ENCODE peak calls at places on chromosomes 13 and 19, in ten cellular contexts. One of them, this sample, is unnamed.

GRCh38 chr13:31587696-31588266 is 151.5 kb upstream of the RXFP2 start:
- DNase-seq in HEK293T: no peak
- DNase-seq in psoas muscle: no peak
- DNase-seq in ascending aorta: no peak
- DNase-seq in body of pancreas: no peak
- DNase-seq in left ventricle myocardium superior: no peak
- DNase-seq in NCI-H1417: no peak
- DNase-seq in fibroblast of gingiva: no peak
- DNase-seq in GOT3: no peak
- DNase-seq in T-helper 2 cell: no peak
- DNase-seq in this sample: no peak

GRCh38 chr13:96238861-96239260 is 149.0 kb downstream of the HS6ST3 start:
- DNase-seq in fibroblast of gingiva: no peak
- DNase-seq in HEK293T: no peak
- DNase-seq in psoas muscle: no peak
- DNase-seq in T-helper 2 cell: no peak
- DNase-seq in GOT3: no peak
- DNase-seq in left ventricle myocardium superior: no peak
- DNase-seq in body of pancreas: no peak
- DNase-seq in ascending aorta: no peak
- DNase-seq in NCI-H1417: no peak
- DNase-seq in this sample: no peak

GRCh38 chr19:55672418-55672817 is 2.6 kb upstream of the EPN1 start:
- DNase-seq in GOT3: no peak
- DNase-seq in ascending aorta: no peak
- DNase-seq in psoas muscle: no peak
- DNase-seq in body of pancreas: no peak
- DNase-seq in left ventricle myocardium superior: no peak
- DNase-seq in T-helper 2 cell: no peak
- DNase-seq in HEK293T: no peak
- DNase-seq in fibroblast of gingiva: no peak
- DNase-seq in NCI-H1417: no peak
- DNase-seq in this sample: no peak

GRCh38 chr19:47272448-47273312 is 2.0 kb upstream of the INAFM1 start:
- DNase-seq in left ventricle myocardium superior: peak; percentile 63
- DNase-seq in fibroblast of gingiva: no peak
- DNase-seq in ascending aorta: no peak
- DNase-seq in HEK293T: peak; percentile 34
- DNase-seq in GOT3: no peak
- DNase-seq in psoas muscle: no peak
- DNase-seq in NCI-H1417: no peak
- DNase-seq in body of pancreas: peak; percentile 52
- DNase-seq in T-helper 2 cell: no peak
- DNase-seq in this sample: no peak

GRCh38 chr13:113629814-113630213 is 28.2 kb downstream of the ATP4B start:
- DNase-seq in psoas muscle: no peak
- DNase-seq in NCI-H1417: no peak
- DNase-seq in HEK293T: no peak
- DNase-seq in left ventricle myocardium superior: peak; percentile 19
- DNase-seq in body of pancreas: no peak
- DNase-seq in ascending aorta: no peak
- DNase-seq in T-helper 2 cell: no peak
- DNase-seq in GOT3: no peak
- DNase-seq in fibroblast of gingiva: no peak
- DNase-seq in this sample: no peak

GRCh38 chr19:34337747-34338146 is 27.2 kb upstream of the GPI start:
- DNase-seq in body of pancreas: peak; percentile 76
- DNase-seq in T-helper 2 cell: no peak
- DNase-seq in ascending aorta: no peak
- DNase-seq in NCI-H1417: no peak
- DNase-seq in fibroblast of gingiva: peak; percentile 38
- DNase-seq in GOT3: no peak
- DNase-seq in HEK293T: no peak
- DNase-seq in psoas muscle: no peak
- DNase-seq in left ventricle myocardium superior: no peak
- DNase-seq in this sample: no peak

GRCh38 chr19:6729573-6730152 is 7.7 kb downstream of the GPR108 start:
- DNase-seq in psoas muscle: no peak
- DNase-seq in HEK293T: no peak
- DNase-seq in body of pancreas: no peak
- DNase-seq in ascending aorta: no peak
- DNase-seq in left ventricle myocardium superior: no peak
- DNase-seq in NCI-H1417: no peak
- DNase-seq in fibroblast of gingiva: no peak
- DNase-seq in T-helper 2 cell: no peak
- DNase-seq in GOT3: no peak
- DNase-seq in this sample: no peak

GRCh38 chr19:44878119-44878865 is 12.8 kb upstream of the TOMM40 start:
- DNase-seq in ascending aorta: no peak
- DNase-seq in GOT3: no peak
- DNase-seq in body of pancreas: no peak
- DNase-seq in NCI-H1417: no peak
- DNase-seq in left ventricle myocardium superior: no peak
- DNase-seq in HEK293T: no peak
- DNase-seq in T-helper 2 cell: no peak
- DNase-seq in fibroblast of gingiva: no peak
- DNase-seq in psoas muscle: no peak
- DNase-seq in this sample: no peak

GRCh38 chr13:71979616-71980015 is 112.6 kb upstream of the DACH1 start:
- DNase-seq in ascending aorta: no peak
- DNase-seq in GOT3: no peak
- DNase-seq in NCI-H1417: no peak
- DNase-seq in body of pancreas: no peak
- DNase-seq in fibroblast of gingiva: no peak
- DNase-seq in T-helper 2 cell: no peak
- DNase-seq in psoas muscle: no peak
- DNase-seq in left ventricle myocardium superior: no peak
- DNase-seq in HEK293T: peak; percentile 55
- DNase-seq in this sample: peak; percentile 36

GRCh38 chr19:33125929-33126388 is 6.0 kb upstream of the WDR88 start:
- DNase-seq in T-helper 2 cell: peak; percentile 31
- DNase-seq in psoas muscle: peak; percentile 61
- DNase-seq in left ventricle myocardium superior: peak; percentile 38
- DNase-seq in GOT3: no peak
- DNase-seq in HEK293T: peak; percentile 75
- DNase-seq in fibroblast of gingiva: peak; percentile 60
- DNase-seq in body of pancreas: peak; percentile 55
- DNase-seq in NCI-H1417: peak; percentile 29
- DNase-seq in ascending aorta: no peak
- DNase-seq in this sample: peak; percentile 29

GRCh38 chr19:43525836-43526771 is 897 bp downstream of the ETHE1 start:
- DNase-seq in HEK293T: no peak
- DNase-seq in ascending aorta: no peak
- DNase-seq in psoas muscle: peak; percentile 57
- DNase-seq in GOT3: no peak
- DNase-seq in body of pancreas: peak; percentile 39
- DNase-seq in NCI-H1417: no peak
- DNase-seq in left ventricle myocardium superior: peak; percentile 39
- DNase-seq in fibroblast of gingiva: no peak
- DNase-seq in T-helper 2 cell: no peak
- DNase-seq in this sample: no peak

GRCh38 chr19:48804496-48804895 is 6.3 kb downstream of the BCAT2 start:
- DNase-seq in body of pancreas: no peak
- DNase-seq in HEK293T: no peak
- DNase-seq in psoas muscle: no peak
- DNase-seq in GOT3: no peak
- DNase-seq in T-helper 2 cell: no peak
- DNase-seq in fibroblast of gingiva: no peak
- DNase-seq in left ventricle myocardium superior: no peak
- DNase-seq in NCI-H1417: no peak
- DNase-seq in ascending aorta: no peak
- DNase-seq in this sample: no peak

GRCh38 chr13:74930402-74931165 is 551.4 kb downstream of the TBC1D4 start:
- DNase-seq in left ventricle myocardium superior: no peak
- DNase-seq in T-helper 2 cell: no peak
- DNase-seq in ascending aorta: no peak
- DNase-seq in HEK293T: no peak
- DNase-seq in NCI-H1417: no peak
- DNase-seq in psoas muscle: no peak
- DNase-seq in body of pancreas: no peak
- DNase-seq in GOT3: no peak
- DNase-seq in fibroblast of gingiva: peak; percentile 69
- DNase-seq in this sample: no peak

GRCh38 chr13:93420206-93420605 is 193.6 kb downstream of the GPC6 start:
- DNase-seq in ascending aorta: no peak
- DNase-seq in HEK293T: no peak
- DNase-seq in GOT3: no peak
- DNase-seq in T-helper 2 cell: no peak
- DNase-seq in NCI-H1417: no peak
- DNase-seq in left ventricle myocardium superior: no peak
- DNase-seq in psoas muscle: no peak
- DNase-seq in body of pancreas: no peak
- DNase-seq in fibroblast of gingiva: no peak
- DNase-seq in this sample: no peak

GRCh38 chr19:57473646-57474045 is 3.7 kb downstream of the ZNF772 start:
- DNase-seq in body of pancreas: no peak
- DNase-seq in ascending aorta: no peak
- DNase-seq in psoas muscle: no peak
- DNase-seq in HEK293T: no peak
- DNase-seq in fibroblast of gingiva: no peak
- DNase-seq in GOT3: no peak
- DNase-seq in NCI-H1417: no peak
- DNase-seq in T-helper 2 cell: no peak
- DNase-seq in left ventricle myocardium superior: no peak
- DNase-seq in this sample: no peak

GRCh38 chr19:16527971-16528521 is 14.2 kb downstream of the CHERP start:
- DNase-seq in ascending aorta: no peak
- DNase-seq in HEK293T: peak; percentile 69
- DNase-seq in psoas muscle: no peak
- DNase-seq in GOT3: no peak
- DNase-seq in body of pancreas: peak; percentile 35
- DNase-seq in fibroblast of gingiva: no peak
- DNase-seq in NCI-H1417: no peak
- DNase-seq in left ventricle myocardium superior: no peak
- DNase-seq in T-helper 2 cell: peak; percentile 23
- DNase-seq in this sample: no peak

GRCh38 chr13:29905845-29906244 is 55.4 kb upstream of the UBL3 start:
- DNase-seq in fibroblast of gingiva: peak; percentile 42
- DNase-seq in body of pancreas: no peak
- DNase-seq in HEK293T: no peak
- DNase-seq in GOT3: no peak
- DNase-seq in T-helper 2 cell: no peak
- DNase-seq in left ventricle myocardium superior: no peak
- DNase-seq in NCI-H1417: no peak
- DNase-seq in ascending aorta: no peak
- DNase-seq in psoas muscle: no peak
- DNase-seq in this sample: no peak

GRCh38 chr19:17757125-17757524 is 5.8 kb downstream of the FCHO1 start:
- DNase-seq in psoas muscle: no peak
- DNase-seq in left ventricle myocardium superior: peak; percentile 84
- DNase-seq in GOT3: no peak
- DNase-seq in T-helper 2 cell: no peak
- DNase-seq in NCI-H1417: no peak
- DNase-seq in ascending aorta: no peak
- DNase-seq in HEK293T: no peak
- DNase-seq in body of pancreas: peak; percentile 63
- DNase-seq in fibroblast of gingiva: no peak
- DNase-seq in this sample: peak; percentile 89

GRCh38 chr13:99053636-99054233 is 75.9 kb upstream of the DOCK9 start:
- DNase-seq in body of pancreas: no peak
- DNase-seq in psoas muscle: no peak
- DNase-seq in NCI-H1417: peak; percentile 67
- DNase-seq in fibroblast of gingiva: no peak
- DNase-seq in ascending aorta: no peak
- DNase-seq in GOT3: no peak
- DNase-seq in T-helper 2 cell: no peak
- DNase-seq in left ventricle myocardium superior: no peak
- DNase-seq in HEK293T: no peak
- DNase-seq in this sample: no peak

GRCh38 chr19:46714523-46715106 is 2.3 kb downstream of the PRKD2 start:
- DNase-seq in NCI-H1417: no peak
- DNase-seq in GOT3: no peak
- DNase-seq in HEK293T: no peak
- DNase-seq in left ventricle myocardium superior: no peak
- DNase-seq in fibroblast of gingiva: no peak
- DNase-seq in psoas muscle: no peak
- DNase-seq in T-helper 2 cell: peak; percentile 37
- DNase-seq in body of pancreas: no peak
- DNase-seq in ascending aorta: no peak
- DNase-seq in this sample: no peak

GRCh38 chr13:97226013-97226412 is 3.9 kb downstream of the MBNL2 start:
- DNase-seq in left ventricle myocardium superior: no peak
- DNase-seq in NCI-H1417: no peak
- DNase-seq in body of pancreas: peak; percentile 39
- DNase-seq in fibroblast of gingiva: no peak
- DNase-seq in ascending aorta: no peak
- DNase-seq in psoas muscle: no peak
- DNase-seq in T-helper 2 cell: no peak
- DNase-seq in GOT3: no peak
- DNase-seq in HEK293T: no peak
- DNase-seq in this sample: peak; percentile 46

GRCh38 chr19:5934779-5935472 is 20.9 kb downstream of the CAPS start:
- DNase-seq in GOT3: no peak
- DNase-seq in NCI-H1417: no peak
- DNase-seq in left ventricle myocardium superior: peak; percentile 65
- DNase-seq in ascending aorta: no peak
- DNase-seq in fibroblast of gingiva: peak; percentile 88
- DNase-seq in psoas muscle: no peak
- DNase-seq in body of pancreas: no peak
- DNase-seq in T-helper 2 cell: no peak
- DNase-seq in HEK293T: peak; percentile 28
- DNase-seq in this sample: no peak

GRCh38 chr19:4543444-4543843 is 3.6 kb upstream of the LRG1 start:
- DNase-seq in body of pancreas: no peak
- DNase-seq in HEK293T: no peak
- DNase-seq in GOT3: no peak
- DNase-seq in NCI-H1417: no peak
- DNase-seq in left ventricle myocardium superior: no peak
- DNase-seq in T-helper 2 cell: no peak
- DNase-seq in psoas muscle: no peak
- DNase-seq in ascending aorta: no peak
- DNase-seq in fibroblast of gingiva: no peak
- DNase-seq in this sample: no peak

GRCh38 chr19:45901912-45902650 is at the start of gene MYPOP:
- DNase-seq in ascending aorta: no peak
- DNase-seq in GOT3: no peak
- DNase-seq in NCI-H1417: peak; percentile 22
- DNase-seq in T-helper 2 cell: no peak
- DNase-seq in left ventricle myocardium superior: peak; percentile 37
- DNase-seq in fibroblast of gingiva: no peak
- DNase-seq in HEK293T: no peak
- DNase-seq in psoas muscle: no peak
- DNase-seq in body of pancreas: no peak
- DNase-seq in this sample: no peak

GRCh38 chr13:93226623-93227279 is at the start of gene GPC6:
- DNase-seq in T-helper 2 cell: no peak
- DNase-seq in body of pancreas: no peak
- DNase-seq in psoas muscle: no peak
- DNase-seq in HEK293T: peak; percentile 83
- DNase-seq in fibroblast of gingiva: peak; percentile 93
- DNase-seq in GOT3: peak; percentile 14
- DNase-seq in left ventricle myocardium superior: peak; percentile 21
- DNase-seq in ascending aorta: no peak
- DNase-seq in NCI-H1417: peak; percentile 93
- DNase-seq in this sample: peak; percentile 98

GRCh38 chr19:56949651-56950050 is 109.1 kb upstream of the PEG3 start:
- DNase-seq in HEK293T: no peak
- DNase-seq in T-helper 2 cell: no peak
- DNase-seq in body of pancreas: no peak
- DNase-seq in NCI-H1417: no peak
- DNase-seq in psoas muscle: no peak
- DNase-seq in fibroblast of gingiva: no peak
- DNase-seq in left ventricle myocardium superior: no peak
- DNase-seq in GOT3: no peak
- DNase-seq in ascending aorta: no peak
- DNase-seq in this sample: no peak

GRCh38 chr19:12648088-12648487 is 18.5 kb downstream of the MAN2B1 start:
- DNase-seq in left ventricle myocardium superior: peak; percentile 44
- DNase-seq in T-helper 2 cell: no peak
- DNase-seq in psoas muscle: no peak
- DNase-seq in NCI-H1417: no peak
- DNase-seq in body of pancreas: peak; percentile 45
- DNase-seq in ascending aorta: no peak
- DNase-seq in HEK293T: no peak
- DNase-seq in GOT3: no peak
- DNase-seq in fibroblast of gingiva: no peak
- DNase-seq in this sample: peak; percentile 23

GRCh38 chr13:56400774-56401173 is 739.9 kb upstream of the PRR20A start:
- DNase-seq in left ventricle myocardium superior: no peak
- DNase-seq in psoas muscle: no peak
- DNase-seq in GOT3: no peak
- DNase-seq in NCI-H1417: no peak
- DNase-seq in fibroblast of gingiva: no peak
- DNase-seq in HEK293T: no peak
- DNase-seq in T-helper 2 cell: no peak
- DNase-seq in ascending aorta: no peak
- DNase-seq in body of pancreas: no peak
- DNase-seq in this sample: no peak